ENCODE peak calls at places on chromosomes 6 and 20, in ten cellular contexts. E, T, N, O, P, B, I, G, X and K are unnamed samples.

GRCh38 chr6:26157150-26157837 is 70.1 kb downstream of the HFE start:
- DNase-seq in E (peak; percentile 69), T (peak; percentile 79), N (no peak), O (no peak), P (peak; percentile 49), B (peak; percentile 2), I (peak; percentile 82), G (peak; percentile 48), X (peak; percentile 80), K (peak; percentile 70)

GRCh38 chr20:31860431-31861345 is 9.6 kb downstream of the DUSP15 start:
- DNase-seq in E (no peak), T (peak; percentile 82), N (peak; percentile 68), O (peak; percentile 44), P (no peak), B (no peak), I (peak; percentile 52), G (no peak), X (no peak), K (no peak)

GRCh38 chr20:17281478-17281877 is 54.6 kb downstream of the PCSK2 start:
- DNase-seq in E (no peak), T (peak; percentile 56), N (peak; percentile 18), O (peak; percentile 44), P (no peak), B (no peak), I (no peak), G (no peak), X (peak; percentile 18), K (no peak)

GRCh38 chr20:723756-724155 is 44.5 kb downstream of the SLC52A3 start:
- DNase-seq in E (no peak), T (no peak), N (peak; percentile 51), O (no peak), P (peak; percentile 2), B (no peak), I (no peak), G (no peak), X (no peak), K (no peak)

GRCh38 chr20:34538671-34539123 is 19.8 kb upstream of the MAP1LC3A start:
- DNase-seq in E (peak; percentile 57), T (no peak), N (no peak), O (peak; percentile 64), P (no peak), B (peak; percentile 26), I (peak; percentile 71), G (peak; percentile 42), X (peak; percentile 61), K (no peak)

GRCh38 chr6:97440590-97441176 is 157.7 kb upstream of the MMS22L start:
- DNase-seq in E (no peak), T (peak; percentile 55), N (peak; percentile 36), O (peak; percentile 34), P (peak; percentile 95), B (no peak), I (no peak), G (no peak), X (no peak), K (peak; percentile 5)

GRCh38 chr6:22071655-22072054 is 225.2 kb downstream of the PRL start:
- DNase-seq in E (peak; percentile 34), T (no peak), N (no peak), O (no peak), P (peak; percentile 74), B (no peak), I (peak; percentile 23), G (no peak), X (no peak), K (peak; percentile 60)

GRCh38 chr6:7763896-7764295 is 38.0 kb downstream of the BMP6 start:
- DNase-seq in E (no peak), T (no peak), N (no peak), O (no peak), P (no peak), B (no peak), I (no peak), G (no peak), X (no peak), K (no peak)

GRCh38 chr6:31825553-31825952 is 2.0 kb upstream of the HSPA1B start:
- DNase-seq in E (no peak), T (no peak), N (no peak), O (no peak), P (no peak), B (no peak), I (no peak), G (no peak), X (no peak), K (no peak)

GRCh38 chr6:33620584-33621395 is at the start of gene ITPR3:
- DNase-seq in E (peak; percentile 69), T (peak; percentile 66), N (no peak), O (peak; percentile 66), P (no peak), B (peak; percentile 45), I (peak; percentile 85), G (peak; percentile 66), X (peak; percentile 81), K (peak; percentile 41)

GRCh38 chr6:167751579-167752115 is 75.1 kb upstream of the AFDN start:
- DNase-seq in E (no peak), T (no peak), N (no peak), O (no peak), P (no peak), B (no peak), I (no peak), G (no peak), X (no peak), K (no peak)